ENCODE peak calls at places on chromosomes 12 and 14, in six cellular contexts. One of them, this sample, is unnamed.
A peak's percentile ranks its signal among the peaks of the same experiment; 100 is the strongest.

GRCh38 chr12:75048763-75049162 is 160.9 kb downstream of the KCNC2 start:
- DNase-seq in neural progenitor cell: no peak
- DNase-seq in OCI-LY7: no peak
- DNase-seq in adrenal gland: no peak
- DNase-seq in tibial artery: no peak
- DNase-seq in astrocyte: no peak
- DNase-seq in this sample: no peak

GRCh38 chr12:25723286-25723685 is 170.2 kb upstream of the LMNTD1 start:
- DNase-seq in neural progenitor cell: no peak
- DNase-seq in OCI-LY7: no peak
- DNase-seq in adrenal gland: peak; percentile 25
- DNase-seq in tibial artery: no peak
- DNase-seq in astrocyte: peak; percentile 87
- DNase-seq in this sample: no peak

GRCh38 chr12:104454997-104455396 is 1.8 kb upstream of the CHST11 start:
- DNase-seq in neural progenitor cell: no peak
- DNase-seq in OCI-LY7: no peak
- DNase-seq in adrenal gland: no peak
- DNase-seq in tibial artery: no peak
- DNase-seq in astrocyte: peak; percentile 77
- DNase-seq in this sample: no peak

GRCh38 chr12:52074006-52074405 is 4.2 kb downstream of the ATG101 start:
- DNase-seq in neural progenitor cell: no peak
- DNase-seq in OCI-LY7: no peak
- DNase-seq in adrenal gland: no peak
- DNase-seq in tibial artery: no peak
- DNase-seq in astrocyte: no peak
- DNase-seq in this sample: no peak

GRCh38 chr12:109707470-109707821 is 6.2 kb upstream of the FAM222A start:
- DNase-seq in neural progenitor cell: no peak
- DNase-seq in OCI-LY7: no peak
- DNase-seq in adrenal gland: no peak
- DNase-seq in tibial artery: no peak
- DNase-seq in astrocyte: no peak
- DNase-seq in this sample: no peak

GRCh38 chr12:131402781-131403396 is 308.0 kb upstream of the SFSWAP start:
- DNase-seq in neural progenitor cell: no peak
- DNase-seq in OCI-LY7: no peak
- DNase-seq in adrenal gland: peak; percentile 65
- DNase-seq in tibial artery: no peak
- DNase-seq in astrocyte: no peak
- DNase-seq in this sample: no peak

GRCh38 chr12:13442457-13442856 is 245.9 kb downstream of the EMP1 start:
- DNase-seq in neural progenitor cell: no peak
- DNase-seq in OCI-LY7: no peak
- DNase-seq in adrenal gland: no peak
- DNase-seq in tibial artery: no peak
- DNase-seq in astrocyte: no peak
- DNase-seq in this sample: no peak

GRCh38 chr14:53564870-53565269 is 391.8 kb downstream of the BMP4 start:
- DNase-seq in neural progenitor cell: no peak
- DNase-seq in OCI-LY7: peak; percentile 19
- DNase-seq in adrenal gland: no peak
- DNase-seq in tibial artery: no peak
- DNase-seq in astrocyte: no peak
- DNase-seq in this sample: no peak

GRCh38 chr12:2785017-2785416 is 9.8 kb upstream of the FKBP4 start:
- DNase-seq in neural progenitor cell: no peak
- DNase-seq in OCI-LY7: no peak
- DNase-seq in adrenal gland: no peak
- DNase-seq in tibial artery: no peak
- DNase-seq in astrocyte: no peak
- DNase-seq in this sample: no peak

GRCh38 chr12:43208627-43209026 is 343.4 kb downstream of the ADAMTS20 start:
- DNase-seq in neural progenitor cell: no peak
- DNase-seq in OCI-LY7: no peak
- DNase-seq in adrenal gland: no peak
- DNase-seq in tibial artery: no peak
- DNase-seq in astrocyte: peak; percentile 74
- DNase-seq in this sample: no peak

GRCh38 chr12:3743803-3744202 is 9.1 kb downstream of the CRACR2A start:
- DNase-seq in neural progenitor cell: no peak
- DNase-seq in OCI-LY7: no peak
- DNase-seq in adrenal gland: no peak
- DNase-seq in tibial artery: no peak
- DNase-seq in astrocyte: no peak
- DNase-seq in this sample: no peak

GRCh38 chr14:69107407-69108003 is 45.4 kb downstream of the DCAF5 start:
- DNase-seq in neural progenitor cell: peak; percentile 68
- DNase-seq in OCI-LY7: peak; percentile 51
- DNase-seq in adrenal gland: peak; percentile 66
- DNase-seq in tibial artery: no peak
- DNase-seq in astrocyte: peak; percentile 41
- DNase-seq in this sample: peak; percentile 65

GRCh38 chr14:67738740-67739504 is 37.2 kb downstream of the RDH12 start:
- DNase-seq in neural progenitor cell: no peak
- DNase-seq in OCI-LY7: no peak
- DNase-seq in adrenal gland: peak; percentile 93
- DNase-seq in tibial artery: peak; percentile 89
- DNase-seq in astrocyte: peak; percentile 85
- DNase-seq in this sample: peak; percentile 81

DNA sequence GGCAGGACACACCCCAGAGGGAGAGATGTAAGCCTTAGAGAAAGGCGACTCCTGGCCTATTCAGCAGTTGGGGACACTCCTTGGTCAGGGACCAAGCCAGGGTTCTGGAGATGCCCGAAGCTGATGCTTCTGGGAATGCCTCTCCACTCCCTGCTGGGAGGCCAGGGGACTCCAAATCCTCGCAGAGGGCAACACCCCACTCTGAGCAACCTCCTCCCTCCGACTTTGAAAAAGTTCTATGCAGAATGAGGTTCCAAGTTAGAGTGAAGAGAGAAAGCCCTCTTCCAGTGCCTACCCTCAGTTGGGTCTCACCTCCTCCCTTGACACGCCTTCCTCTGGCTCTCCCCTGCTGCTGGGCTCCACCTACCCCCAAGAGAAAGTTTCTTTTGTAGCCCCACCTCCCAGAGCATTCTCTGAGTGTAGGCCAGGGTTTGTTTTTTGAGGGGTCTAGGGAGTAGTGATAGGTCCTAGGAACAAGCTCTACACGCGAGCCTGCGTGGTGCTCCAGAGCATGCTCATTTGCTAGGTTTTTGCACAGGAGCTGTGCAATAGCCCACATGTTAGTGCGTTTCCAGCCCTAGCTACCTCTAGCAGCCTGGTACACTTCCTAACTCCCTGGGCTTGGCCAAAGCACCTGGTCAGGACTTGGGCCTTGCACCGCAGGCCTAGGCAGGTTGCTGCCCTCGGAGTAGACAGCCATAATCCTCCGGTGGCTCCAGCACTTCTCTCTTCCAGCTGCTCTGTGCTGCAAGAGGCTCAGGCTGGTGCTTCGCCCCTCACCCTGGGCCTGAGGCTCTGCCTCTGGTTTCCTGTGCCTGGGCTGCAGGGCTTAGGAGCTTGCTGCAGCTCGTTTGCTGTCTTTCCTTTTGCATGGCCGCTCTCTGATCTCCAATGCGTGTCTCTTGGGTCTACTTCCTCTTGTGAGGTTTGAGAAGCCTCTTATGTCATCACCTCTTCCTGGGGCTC is 590 bp upstream of the CEBPE start:
- DNase-seq in neural progenitor cell: peak; percentile 38
- DNase-seq in OCI-LY7: peak; percentile 93
- DNase-seq in adrenal gland: no peak
- DNase-seq in tibial artery: no peak
- DNase-seq in astrocyte: no peak
- DNase-seq in this sample: peak; percentile 37
- H3K27ac ChIP-seq in neural progenitor cell: peak overlapping the region; percentile 29
- H3K27ac ChIP-seq in OCI-LY7: peak overlapping the region; percentile 88
- H3K27ac ChIP-seq in adrenal gland: no peak overlapping the region
- H3K27ac ChIP-seq in tibial artery: no peak overlapping the region
- H3K27ac ChIP-seq in astrocyte: no peak overlapping the region
- H3K27ac ChIP-seq in this sample: no peak overlapping the region

DNA sequence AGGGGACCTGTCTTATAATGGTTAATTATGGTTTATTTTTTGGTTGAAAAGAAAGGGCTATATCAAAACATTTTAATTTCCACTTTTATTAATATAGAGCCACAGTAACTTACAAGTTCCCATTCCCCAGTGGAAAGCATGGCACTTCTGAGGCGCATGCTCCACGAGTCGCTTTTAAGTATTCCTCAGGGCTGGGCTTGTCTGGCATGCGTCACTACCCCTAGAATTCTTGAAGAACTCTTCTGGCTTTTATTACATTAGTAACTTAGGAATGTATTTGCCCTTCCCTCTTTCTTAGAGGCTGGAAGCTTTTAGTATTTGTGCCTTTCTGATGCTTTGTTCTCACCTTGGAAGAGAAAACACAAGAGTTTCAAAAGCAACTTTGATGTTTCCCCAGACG is 81.1 kb downstream of the ESR2 start:
- DNase-seq in neural progenitor cell: no peak
- DNase-seq in OCI-LY7: no peak
- DNase-seq in adrenal gland: no peak
- DNase-seq in tibial artery: no peak
- DNase-seq in astrocyte: peak; percentile 27
- DNase-seq in this sample: no peak
- H3K27ac ChIP-seq in neural progenitor cell: no peak overlapping the region
- H3K27ac ChIP-seq in OCI-LY7: no peak overlapping the region
- H3K27ac ChIP-seq in adrenal gland: no peak overlapping the region
- H3K27ac ChIP-seq in tibial artery: no peak overlapping the region
- H3K27ac ChIP-seq in astrocyte: no peak overlapping the region
- H3K27ac ChIP-seq in this sample: peak overlapping the region; percentile 87

GRCh38 chr14:95499354-95499750 is 17.1 kb downstream of the SYNE3 start:
- DNase-seq in neural progenitor cell: no peak
- DNase-seq in OCI-LY7: no peak
- DNase-seq in adrenal gland: no peak
- DNase-seq in tibial artery: no peak
- DNase-seq in astrocyte: no peak
- DNase-seq in this sample: no peak
- H3K27ac ChIP-seq in neural progenitor cell: no peak overlapping the region
- H3K27ac ChIP-seq in OCI-LY7: no peak overlapping the region
- H3K27ac ChIP-seq in adrenal gland: no peak overlapping the region
- H3K27ac ChIP-seq in tibial artery: no peak overlapping the region
- H3K27ac ChIP-seq in astrocyte: no peak overlapping the region
- H3K27ac ChIP-seq in this sample: no peak overlapping the region

GRCh38 chr14:54976316-54976715 is 50.6 kb downstream of the WDHD1 start:
- DNase-seq in neural progenitor cell: no peak
- DNase-seq in OCI-LY7: no peak
- DNase-seq in adrenal gland: no peak
- DNase-seq in tibial artery: no peak
- DNase-seq in astrocyte: peak; percentile 87
- DNase-seq in this sample: no peak

GRCh38 chr14:54975856-54976255 is 51.0 kb downstream of the WDHD1 start:
- DNase-seq in neural progenitor cell: no peak
- DNase-seq in OCI-LY7: no peak
- DNase-seq in adrenal gland: no peak
- DNase-seq in tibial artery: no peak
- DNase-seq in astrocyte: peak; percentile 0
- DNase-seq in this sample: no peak

GRCh38 chr14:54979039-54979438 is 47.9 kb downstream of the WDHD1 start:
- DNase-seq in neural progenitor cell: no peak
- DNase-seq in OCI-LY7: no peak
- DNase-seq in adrenal gland: no peak
- DNase-seq in tibial artery: no peak
- DNase-seq in astrocyte: no peak
- DNase-seq in this sample: no peak

DNA sequence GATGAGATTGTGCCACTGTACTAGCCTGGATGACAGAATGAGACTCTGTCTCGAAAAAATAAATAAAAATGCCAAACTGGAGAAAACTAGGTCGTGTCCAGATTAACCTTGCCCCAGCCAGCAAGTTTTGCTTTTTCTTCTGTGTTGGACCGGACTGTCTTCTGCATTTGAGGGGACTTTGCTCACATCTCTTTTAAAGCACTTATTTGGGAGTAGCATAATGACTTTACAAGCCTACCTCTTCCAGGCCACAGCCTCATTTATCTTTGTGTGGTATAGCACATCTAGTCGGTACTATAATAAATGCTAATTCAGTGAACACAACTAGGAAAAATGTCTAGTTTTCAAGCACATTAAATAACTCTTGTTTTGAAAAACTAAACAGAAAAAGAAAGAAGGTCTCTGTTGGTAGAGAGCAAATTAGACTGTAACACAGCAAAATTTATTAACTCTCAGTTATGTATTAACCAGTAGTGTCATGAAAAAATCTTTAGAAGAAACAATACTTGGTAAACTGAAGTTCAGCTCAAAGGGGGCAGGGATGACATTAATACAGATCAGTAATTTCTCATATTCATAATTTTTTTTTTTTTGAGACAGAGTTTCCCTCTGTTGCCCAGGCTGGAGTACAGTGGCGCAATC is 52.0 kb downstream of the WDHD1 start:
- DNase-seq in neural progenitor cell: no peak
- DNase-seq in OCI-LY7: no peak
- DNase-seq in adrenal gland: no peak
- DNase-seq in tibial artery: no peak
- DNase-seq in astrocyte: peak; percentile 26
- DNase-seq in this sample: no peak
- H3K27ac ChIP-seq in neural progenitor cell: no peak overlapping the region
- H3K27ac ChIP-seq in OCI-LY7: no peak overlapping the region
- H3K27ac ChIP-seq in adrenal gland: no peak overlapping the region
- H3K27ac ChIP-seq in tibial artery: no peak overlapping the region
- H3K27ac ChIP-seq in astrocyte: no peak overlapping the region
- H3K27ac ChIP-seq in this sample: peak overlapping the region; percentile 16